ENCODE peak calls at places on chromosomes 3 and 15, in five cellular contexts. One of them, this sample, is unnamed.

GRCh38 chr3:38084019-38084968 is 45.3 kb downstream of the DLEC1 start:
- DNase-seq in GM12892: no peak
- DNase-seq in HL-60: no peak
- DNase-seq in spleen: no peak
- DNase-seq in suprapubic skin: no peak
- DNase-seq in this sample: no peak

GRCh38 chr3:195411831-195412230 is 31.0 kb downstream of the ACAP2 start:
- DNase-seq in GM12892: no peak
- DNase-seq in spleen: no peak
- DNase-seq in suprapubic skin: no peak
- DNase-seq in HL-60: no peak
- DNase-seq in this sample: no peak

GRCh38 chr3:186142556-186142955 is 33.7 kb upstream of the ETV5 start:
- DNase-seq in spleen: no peak
- DNase-seq in suprapubic skin: no peak
- DNase-seq in HL-60: no peak
- DNase-seq in GM12892: no peak
- DNase-seq in this sample: no peak

GRCh38 chr3:149969110-149969944 is 1.4 kb downstream of the PFN2 start:
- DNase-seq in HL-60: no peak
- DNase-seq in GM12892: no peak
- DNase-seq in suprapubic skin: no peak
- DNase-seq in spleen: no peak
- DNase-seq in this sample: peak

GRCh38 chr15:32723171-32723948 is 5.6 kb downstream of the GREM1 start:
- DNase-seq in HL-60: no peak
- DNase-seq in spleen: no peak
- DNase-seq in GM12892: no peak
- DNase-seq in suprapubic skin: no peak
- DNase-seq in this sample: no peak

GRCh38 chr3:187689984-187690383 is 12.4 kb downstream of the RTP2 start:
- DNase-seq in GM12892: no peak
- DNase-seq in suprapubic skin: no peak
- DNase-seq in spleen: no peak
- DNase-seq in HL-60: no peak
- DNase-seq in this sample: no peak

GRCh38 chr15:88606437-88606794 is 14.7 kb upstream of the AEN start:
- DNase-seq in suprapubic skin: no peak
- DNase-seq in HL-60: no peak
- DNase-seq in spleen: no peak
- DNase-seq in GM12892: no peak
- DNase-seq in this sample: no peak

GRCh38 chr3:39372831-39373230 is 10.3 kb upstream of the SLC25A38 start:
- DNase-seq in spleen: no peak
- DNase-seq in GM12892: no peak
- DNase-seq in HL-60: no peak
- DNase-seq in suprapubic skin: no peak
- DNase-seq in this sample: no peak

GRCh38 chr3:178392553-178392952 is 143.7 kb upstream of the KCNMB2 start:
- DNase-seq in HL-60: no peak
- DNase-seq in GM12892: no peak
- DNase-seq in suprapubic skin: no peak
- DNase-seq in spleen: no peak
- DNase-seq in this sample: no peak

GRCh38 chr3:43001094-43001553 is 22.0 kb downstream of the GASK1A start:
- DNase-seq in suprapubic skin: peak
- DNase-seq in HL-60: no peak
- DNase-seq in spleen: no peak
- DNase-seq in GM12892: no peak
- DNase-seq in this sample: no peak
- TF ChIP-seq POLR2AphosphoS5 in suprapubic skin: no peak
- TF ChIP-seq POLR2AphosphoS5 in HL-60: no peak
- TF ChIP-seq POLR2AphosphoS5 in spleen: peak
- TF ChIP-seq POLR2AphosphoS5 in GM12892: no peak
- TF ChIP-seq POLR2AphosphoS5 in this sample: no peak

GRCh38 chr15:67033012-67033411 is 32.4 kb upstream of the SMAD3 start:
- DNase-seq in HL-60: no peak
- DNase-seq in spleen: no peak
- DNase-seq in GM12892: no peak
- DNase-seq in suprapubic skin: no peak
- DNase-seq in this sample: no peak

GRCh38 chr15:67032608-67033007 is 32.8 kb upstream of the SMAD3 start:
- DNase-seq in suprapubic skin: no peak
- DNase-seq in HL-60: no peak
- DNase-seq in GM12892: no peak
- DNase-seq in spleen: no peak
- DNase-seq in this sample: no peak

GRCh38 chr15:67033521-67033920 is 31.9 kb upstream of the SMAD3 start:
- DNase-seq in suprapubic skin: no peak
- DNase-seq in spleen: peak
- DNase-seq in GM12892: no peak
- DNase-seq in HL-60: no peak
- DNase-seq in this sample: no peak

GRCh38 chr15:67031321-67031720 is 34.1 kb upstream of the SMAD3 start:
- DNase-seq in spleen: no peak
- DNase-seq in HL-60: no peak
- DNase-seq in suprapubic skin: no peak
- DNase-seq in GM12892: no peak
- DNase-seq in this sample: no peak

DNA sequence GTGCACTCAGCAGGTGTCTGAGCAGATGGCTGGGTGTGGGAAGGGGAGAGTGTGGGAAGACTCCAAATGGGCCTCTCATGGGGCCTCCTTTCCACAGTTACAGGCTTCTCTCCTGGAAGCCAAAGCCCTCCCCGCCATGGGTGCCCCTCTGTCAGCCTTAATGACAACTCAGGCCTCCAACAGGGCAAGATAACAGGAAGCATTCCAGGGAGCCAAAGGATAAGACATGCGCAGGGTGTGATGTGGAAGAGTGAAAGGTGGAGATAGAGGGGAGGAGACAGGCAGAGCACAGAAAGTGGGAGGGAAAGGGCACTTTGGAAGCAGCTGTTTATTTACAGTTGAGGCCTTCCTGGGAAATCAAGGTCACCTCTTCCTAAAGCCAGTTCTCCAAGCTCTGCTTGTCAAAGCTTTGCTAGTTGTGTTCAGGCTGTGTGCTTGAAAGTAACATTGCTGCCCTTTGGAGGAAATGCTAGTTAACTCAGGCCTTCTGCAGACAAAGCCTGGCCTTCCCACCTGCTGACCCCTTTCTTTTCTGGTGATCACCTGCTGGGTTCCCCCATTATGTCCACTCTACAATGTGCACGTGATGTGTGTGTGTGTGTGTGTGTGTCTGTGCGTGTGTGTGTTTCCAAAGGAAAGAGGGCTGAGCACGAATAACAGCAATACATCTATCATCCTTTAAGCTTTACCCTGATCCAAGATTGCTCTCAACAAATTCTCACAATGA is 35.2 kb upstream of the SMAD3 start:
- DNase-seq in spleen: no peak
- DNase-seq in GM12892: no peak
- DNase-seq in suprapubic skin: no peak
- DNase-seq in HL-60: no peak
- DNase-seq in this sample: no peak
- TF ChIP-seq POLR2AphosphoS5 in spleen: no peak
- TF ChIP-seq POLR2AphosphoS5 in GM12892: no peak
- TF ChIP-seq POLR2AphosphoS5 in suprapubic skin: no peak
- TF ChIP-seq POLR2AphosphoS5 in HL-60: no peak
- TF ChIP-seq POLR2AphosphoS5 in this sample: no peak

GRCh38 chr3:125357032-125357658 is 18.0 kb downstream of the ZNF148 start:
- DNase-seq in GM12892: peak
- DNase-seq in suprapubic skin: peak
- DNase-seq in spleen: peak
- DNase-seq in HL-60: peak
- DNase-seq in this sample: no peak
- TF ChIP-seq POLR2AphosphoS5 in GM12892: peak
- TF ChIP-seq POLR2AphosphoS5 in suprapubic skin: no peak
- TF ChIP-seq POLR2AphosphoS5 in spleen: peak
- TF ChIP-seq POLR2AphosphoS5 in HL-60: peak
- TF ChIP-seq POLR2AphosphoS5 in this sample: no peak

GRCh38 chr15:57150066-57150865 is 226.0 kb upstream of the CGNL1 start:
- DNase-seq in spleen: no peak
- DNase-seq in suprapubic skin: no peak
- DNase-seq in HL-60: no peak
- DNase-seq in GM12892: no peak
- DNase-seq in this sample: no peak

GRCh38 chr15:57144448-57144847 is 226.0 kb downstream of the TCF12 start:
- DNase-seq in spleen: no peak
- DNase-seq in GM12892: no peak
- DNase-seq in suprapubic skin: no peak
- DNase-seq in HL-60: no peak
- DNase-seq in this sample: no peak

GRCh38 chr15:57149196-57149595 is 227.1 kb upstream of the CGNL1 start:
- DNase-seq in GM12892: no peak
- DNase-seq in suprapubic skin: no peak
- DNase-seq in HL-60: no peak
- DNase-seq in spleen: no peak
- DNase-seq in this sample: no peak

GRCh38 chr15:57146394-57147140 is 228.1 kb downstream of the TCF12 start:
- DNase-seq in spleen: no peak
- DNase-seq in HL-60: no peak
- DNase-seq in suprapubic skin: no peak
- DNase-seq in GM12892: no peak
- DNase-seq in this sample: peak

GRCh38 chr15:57148236-57148635 is 228.1 kb upstream of the CGNL1 start:
- DNase-seq in GM12892: no peak
- DNase-seq in suprapubic skin: no peak
- DNase-seq in HL-60: no peak
- DNase-seq in spleen: no peak
- DNase-seq in this sample: no peak
- TF ChIP-seq POLR2AphosphoS5 in GM12892: no peak
- TF ChIP-seq POLR2AphosphoS5 in suprapubic skin: no peak
- TF ChIP-seq POLR2AphosphoS5 in HL-60: no peak
- TF ChIP-seq POLR2AphosphoS5 in spleen: no peak
- TF ChIP-seq POLR2AphosphoS5 in this sample: no peak

GRCh38 chr15:26157081-26157480 is 294.0 kb upstream of the ATP10A start:
- DNase-seq in GM12892: no peak
- DNase-seq in suprapubic skin: no peak
- DNase-seq in spleen: no peak
- DNase-seq in HL-60: no peak
- DNase-seq in this sample: no peak
- TF ChIP-seq POLR2AphosphoS5 in GM12892: no peak
- TF ChIP-seq POLR2AphosphoS5 in suprapubic skin: no peak
- TF ChIP-seq POLR2AphosphoS5 in spleen: no peak
- TF ChIP-seq POLR2AphosphoS5 in HL-60: no peak
- TF ChIP-seq POLR2AphosphoS5 in this sample: no peak

GRCh38 chr3:14203521-14204079 is 25.0 kb downstream of the LSM3 start:
- DNase-seq in spleen: no peak
- DNase-seq in suprapubic skin: peak
- DNase-seq in GM12892: peak
- DNase-seq in HL-60: peak
- DNase-seq in this sample: peak
- TF ChIP-seq POLR2AphosphoS5 in spleen: no peak
- TF ChIP-seq POLR2AphosphoS5 in suprapubic skin: no peak
- TF ChIP-seq POLR2AphosphoS5 in GM12892: no peak
- TF ChIP-seq POLR2AphosphoS5 in HL-60: no peak
- TF ChIP-seq POLR2AphosphoS5 in this sample: no peak

DNA sequence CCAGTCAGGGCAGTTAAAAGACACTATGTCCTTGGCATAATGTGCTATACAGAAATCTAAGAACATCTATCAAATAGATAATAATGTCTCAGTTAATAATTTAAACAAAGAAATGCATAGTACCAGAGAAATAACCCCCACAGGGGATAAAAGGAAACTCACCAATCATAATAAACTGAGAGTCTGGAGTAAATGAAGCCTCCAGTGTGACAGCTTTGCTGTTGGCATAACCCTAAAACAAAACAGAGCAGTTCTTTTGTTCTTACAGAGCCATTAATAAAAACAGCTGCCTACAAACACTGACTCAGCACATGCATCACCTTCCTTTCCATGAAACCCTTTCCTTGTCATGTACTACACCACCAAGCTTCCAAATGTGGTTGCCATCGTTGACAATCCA is 13.5 kb downstream of the PPM1M start:
- DNase-seq in spleen: no peak
- DNase-seq in HL-60: no peak
- DNase-seq in GM12892: no peak
- DNase-seq in suprapubic skin: no peak
- DNase-seq in this sample: no peak
- TF ChIP-seq POLR2AphosphoS5 in spleen: no peak
- TF ChIP-seq POLR2AphosphoS5 in HL-60: no peak
- TF ChIP-seq POLR2AphosphoS5 in GM12892: no peak
- TF ChIP-seq POLR2AphosphoS5 in suprapubic skin: no peak
- TF ChIP-seq POLR2AphosphoS5 in this sample: no peak

GRCh38 chr15:35293353-35294130 is 208.4 kb upstream of the NANOGP8 start:
- DNase-seq in HL-60: no peak
- DNase-seq in GM12892: no peak
- DNase-seq in suprapubic skin: no peak
- DNase-seq in spleen: no peak
- DNase-seq in this sample: peak
- TF ChIP-seq POLR2AphosphoS5 in HL-60: no peak
- TF ChIP-seq POLR2AphosphoS5 in GM12892: no peak
- TF ChIP-seq POLR2AphosphoS5 in suprapubic skin: no peak
- TF ChIP-seq POLR2AphosphoS5 in spleen: no peak
- TF ChIP-seq POLR2AphosphoS5 in this sample: no peak